ENCODE peak calls at places on chromosomes 12 and 14, in ten cellular contexts. K, P, A, Q, X, C, W, D, R and Z are unnamed samples.
A peak's percentile ranks its signal among the peaks of the same experiment; 100 is the strongest.

GRCh38 chr14:69531135-69531534 is 43.5 kb downstream of the CCDC177 start:
- DNase-seq in K (no peak), P (no peak), A (no peak), Q (no peak), X (no peak), C (no peak), W (no peak), D (no peak), R (no peak), Z (no peak)

GRCh38 chr12:86148071-86148470 is 108.1 kb downstream of the MGAT4C start:
- DNase-seq in K (no peak), P (no peak), A (no peak), Q (no peak), X (no peak), C (no peak), W (no peak), D (no peak), R (no peak), Z (no peak)

GRCh38 chr14:73463411-73463810 is 5.1 kb upstream of the NUMB start:
- DNase-seq in K (peak; percentile 99), P (peak; percentile 47), A (peak; percentile 83), Q (peak; percentile 40), X (no peak), C (no peak), W (no peak), D (no peak), R (no peak), Z (no peak)

GRCh38 chr12:96810057-96810456 is 97.0 kb upstream of the NEDD1 start:
- DNase-seq in K (no peak), P (no peak), A (no peak), Q (no peak), X (no peak), C (no peak), W (no peak), D (no peak), R (no peak), Z (no peak)

GRCh38 chr14:50600849-50601248 is 40.9 kb downstream of the ATL1 start:
- DNase-seq in K (no peak), P (no peak), A (no peak), Q (no peak), X (no peak), C (no peak), W (no peak), D (no peak), R (no peak), Z (no peak)

GRCh38 chr12:50398931-50399330 is 1.8 kb upstream of the LARP4 start:
- DNase-seq in K (no peak), P (no peak), A (no peak), Q (no peak), X (no peak), C (no peak), W (no peak), D (no peak), R (no peak), Z (no peak)

GRCh38 chr14:68499451-68499850 is 293.4 kb downstream of the ZFP36L1 start:
- DNase-seq in K (no peak), P (no peak), A (no peak), Q (no peak), X (no peak), C (no peak), W (no peak), D (no peak), R (no peak), Z (no peak)

GRCh38 chr12:47015381-47015780 is 64.0 kb upstream of the PCED1B start:
- DNase-seq in K (no peak), P (no peak), A (no peak), Q (no peak), X (no peak), C (no peak), W (no peak), D (no peak), R (no peak), Z (no peak)

GRCh38 chr12:71810905-71811304 is 28.7 kb upstream of the TBC1D15 start:
- DNase-seq in K (no peak), P (no peak), A (no peak), Q (no peak), X (no peak), C (no peak), W (no peak), D (no peak), R (no peak), Z (no peak)

GRCh38 chr12:24738436-24738835 is 210.5 kb downstream of the BCAT1 start:
- DNase-seq in K (no peak), P (no peak), A (no peak), Q (no peak), X (no peak), C (no peak), W (no peak), D (no peak), R (no peak), Z (no peak)

GRCh38 chr12:88934163-88934747 is 354.0 kb upstream of the KITLG start:
- DNase-seq in K (no peak), P (no peak), A (peak; percentile 45), Q (no peak), X (no peak), C (no peak), W (no peak), D (no peak), R (no peak), Z (no peak)

GRCh38 chr14:26163761-26164160 is 434.1 kb downstream of the NOVA1 start:
- DNase-seq in K (peak; percentile 4), P (no peak), A (peak; percentile 5), Q (no peak), X (no peak), C (no peak), W (no peak), D (no peak), R (no peak), Z (no peak)

GRCh38 chr12:113464852-113465719 is 6.6 kb downstream of the LHX5 start:
- DNase-seq in K (no peak), P (no peak), A (no peak), Q (no peak), X (no peak), C (no peak), W (no peak), D (no peak), R (no peak), Z (peak; percentile 65)

GRCh38 chr12:23222801-23223200 is 597.8 kb downstream of the ETNK1 start:
- DNase-seq in K (no peak), P (no peak), A (no peak), Q (no peak), X (no peak), C (no peak), W (no peak), D (no peak), R (no peak), Z (no peak)

GRCh38 chr12:57881035-57881973 is 34.8 kb upstream of the CTDSP2 start:
- DNase-seq in K (no peak), P (no peak), A (no peak), Q (no peak), X (no peak), C (no peak), W (no peak), D (no peak), R (no peak), Z (no peak)